ENCODE peak calls at places on chromosomes 6 and 20, in ten cellular contexts. V is body of pancreas, J is psoas muscle, R is choroid plexus epithelial cell, W is AG09309, F is lower lobe of right lung, P is neural progenitor cell, E is neural crest cell, C is fibroblast of mammary gland, L is GM12865. G is an unnamed sample.

GRCh38 chr6:101276066-101276465 is 117.4 kb upstream of the GRIK2 start:
- DNase-seq in V (no peak), J (no peak), R (peak), W (no peak), F (no peak), P (no peak), E (no peak), C (peak), L (no peak), G (no peak)

GRCh38 chr6:166500246-166500645 is 86.2 kb downstream of the RAMACL start:
- DNase-seq in V (no peak), J (no peak), R (no peak), W (no peak), F (no peak), P (no peak), E (no peak), C (no peak), L (no peak), G (no peak)

GRCh38 chr20:60087563-60088105 is 129.4 kb downstream of the CDH26 start:
- DNase-seq in V (no peak), J (no peak), R (peak), W (no peak), F (no peak), P (no peak), E (no peak), C (peak), L (no peak), G (no peak)

GRCh38 chr6:154276810-154277577 is 79.6 kb downstream of the IPCEF1 start:
- DNase-seq in V (no peak), J (no peak), R (peak), W (no peak), F (no peak), P (peak), E (no peak), C (peak), L (peak), G (no peak)

GRCh38 chr6:8858854-8859257 is 423.5 kb upstream of the SLC35B3 start:
- DNase-seq in V (no peak), J (no peak), R (no peak), W (no peak), F (no peak), P (no peak), E (no peak), C (no peak), L (no peak), G (no peak)

GRCh38 chr6:125314019-125314581 is 12.3 kb upstream of the HDDC2 start:
- DNase-seq in V (peak), J (peak), R (peak), W (no peak), F (no peak), P (peak), E (peak), C (peak), L (peak), G (peak)

GRCh38 chr6:89610149-89610642 is 28.4 kb downstream of the LYRM2 start:
- DNase-seq in V (peak), J (peak), R (peak), W (no peak), F (peak), P (peak), E (peak), C (peak), L (peak), G (peak)

GRCh38 chr6:34067814-34068213 is 78.1 kb downstream of the GRM4 start:
- DNase-seq in V (no peak), J (no peak), R (peak), W (no peak), F (no peak), P (no peak), E (no peak), C (no peak), L (peak), G (no peak)

GRCh38 chr6:166466178-166467122 is 83.7 kb upstream of the MPC1 start:
- DNase-seq in V (peak), J (peak), R (peak), W (peak), F (no peak), P (no peak), E (no peak), C (peak), L (no peak), G (no peak)

GRCh38 chr20:50721881-50722281 is 9.5 kb upstream of the PARD6B start:
- DNase-seq in V (no peak), J (peak), R (peak), W (no peak), F (no peak), P (no peak), E (no peak), C (peak), L (no peak), G (no peak)

GRCh38 chr6:49527315-49527714 is 23.2 kb upstream of the C6orf141 start:
- DNase-seq in V (no peak), J (no peak), R (no peak), W (no peak), F (no peak), P (no peak), E (no peak), C (no peak), L (no peak), G (no peak)

GRCh38 chr6:112879920-112880413 is 532.8 kb downstream of the RFPL4B start:
- DNase-seq in V (peak), J (peak), R (no peak), W (no peak), F (peak), P (peak), E (peak), C (peak), L (peak), G (peak)

GRCh38 chr20:60138263-60139127 is 180.3 kb downstream of the CDH26 start:
- DNase-seq in V (peak), J (peak), R (peak), W (peak), F (peak), P (no peak), E (no peak), C (no peak), L (no peak), G (no peak)

GRCh38 chr6:30044630-30045029 is 16.4 kb upstream of the POLR1H start:
- DNase-seq in V (no peak), J (no peak), R (peak), W (peak), F (no peak), P (no peak), E (no peak), C (peak), L (no peak), G (no peak)

GRCh38 chr6:25579902-25580495 is 72.0 kb upstream of the SCGN start:
- DNase-seq in V (no peak), J (no peak), R (no peak), W (no peak), F (no peak), P (no peak), E (no peak), C (no peak), L (peak), G (no peak)

GRCh38 chr6:144899161-144899560 is 614.0 kb downstream of the UTRN start:
- DNase-seq in V (no peak), J (no peak), R (peak), W (peak), F (no peak), P (no peak), E (no peak), C (peak), L (no peak), G (no peak)

GRCh38 chr20:36773123-36773547 is 428 bp downstream of the DSN1 start:
- DNase-seq in V (no peak), J (no peak), R (peak), W (no peak), F (no peak), P (peak), E (no peak), C (no peak), L (no peak), G (no peak)

GRCh38 chr6:139369068-139369467 is 5.4 kb downstream of the CITED2 start:
- DNase-seq in V (no peak), J (no peak), R (peak), W (no peak), F (no peak), P (peak), E (no peak), C (no peak), L (no peak), G (no peak)

GRCh38 chr6:139370047-139370706 is 4.3 kb downstream of the CITED2 start:
- DNase-seq in V (peak), J (no peak), R (peak), W (peak), F (no peak), P (peak), E (no peak), C (peak), L (peak), G (no peak)

GRCh38 chr6:139368661-139369060 is 5.8 kb downstream of the CITED2 start:
- DNase-seq in V (no peak), J (no peak), R (no peak), W (no peak), F (no peak), P (peak), E (no peak), C (no peak), L (no peak), G (no peak)

GRCh38 chr6:139370707-139371345 is 3.6 kb downstream of the CITED2 start:
- DNase-seq in V (no peak), J (no peak), R (no peak), W (peak), F (no peak), P (no peak), E (no peak), C (peak), L (no peak), G (no peak)

DNA sequence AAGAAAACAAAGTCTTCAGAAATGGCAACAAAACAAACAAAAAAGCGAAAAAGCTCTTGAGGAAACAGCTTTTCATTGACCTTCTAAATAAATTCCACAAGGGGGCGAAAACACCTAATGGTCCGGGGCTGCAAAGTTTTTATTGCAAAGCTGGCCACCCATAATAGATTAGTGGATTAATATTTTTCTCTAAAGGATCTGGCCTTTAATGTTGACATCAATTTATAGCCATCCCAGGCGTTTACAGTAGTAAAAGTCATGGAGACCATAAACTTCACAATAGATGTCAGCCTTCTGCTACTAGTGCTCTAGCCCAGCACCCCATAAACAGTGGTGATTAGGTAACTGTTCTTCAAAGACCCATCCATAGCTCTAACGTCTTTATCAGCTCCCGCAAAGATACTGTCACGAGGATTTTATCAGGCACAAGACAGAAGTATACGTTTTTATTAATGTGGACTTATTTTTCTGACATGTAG is 4.8 kb downstream of the CITED2 start:
- DNase-seq in V (peak), J (no peak), R (peak), W (peak), F (no peak), P (peak), E (no peak), C (peak), L (peak), G (no peak)
- TF ChIP-seq CTCF in V (peak), J (peak), R (peak), W (peak), F (peak), P (peak), E (peak), C (peak), L (peak), G (peak)

GRCh38 chr6:149925974-149926777 is 3.3 kb upstream of the RAET1G start:
- DNase-seq in V (peak), J (peak), R (peak), W (peak), F (peak), P (peak), E (peak), C (peak), L (peak), G (peak)

GRCh38 chr6:149931501-149931900 is 8.6 kb upstream of the RAET1G start:
- DNase-seq in V (no peak), J (no peak), R (no peak), W (no peak), F (no peak), P (no peak), E (no peak), C (no peak), L (no peak), G (no peak)

GRCh38 chr6:149925253-149925973 is 2.5 kb upstream of the RAET1G start:
- DNase-seq in V (peak), J (peak), R (peak), W (no peak), F (peak), P (peak), E (no peak), C (peak), L (no peak), G (no peak)

GRCh38 chr6:149933036-149933435 is 8.8 kb upstream of the ULBP2 start:
- DNase-seq in V (no peak), J (no peak), R (no peak), W (no peak), F (no peak), P (no peak), E (no peak), C (no peak), L (no peak), G (no peak)

GRCh38 chr6:149929422-149929821 is 6.5 kb upstream of the RAET1G start:
- DNase-seq in V (no peak), J (no peak), R (no peak), W (no peak), F (no peak), P (peak), E (no peak), C (no peak), L (no peak), G (no peak)
- TF ChIP-seq CTCF in V (peak), J (no peak), R (peak), W (peak), F (peak), P (peak), E (peak), C (peak), L (peak), G (peak)

DNA sequence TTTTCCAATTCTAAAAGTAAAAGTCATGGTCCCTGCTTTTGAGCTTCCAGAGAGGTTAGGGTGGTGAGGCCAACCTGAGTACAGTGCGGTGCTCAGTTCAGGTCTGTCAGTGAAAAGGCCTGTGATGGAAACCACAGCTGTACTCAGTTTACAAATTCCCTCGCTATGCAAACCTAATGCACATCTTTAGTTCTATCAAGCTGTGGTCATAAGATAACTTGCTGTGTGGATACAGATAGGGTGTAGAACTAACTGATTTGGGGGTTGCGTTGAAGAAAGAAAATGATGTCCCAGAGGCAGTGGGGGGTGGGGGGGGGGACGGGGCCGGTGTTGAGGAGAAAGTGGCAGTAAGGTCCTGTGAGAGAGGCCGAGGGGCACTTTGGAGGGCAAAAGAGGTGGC is 22.8 kb upstream of the MBOAT1 start:
- DNase-seq in V (no peak), J (no peak), R (no peak), W (no peak), F (no peak), P (no peak), E (no peak), C (no peak), L (no peak), G (no peak)
- TF ChIP-seq CTCF in V (no peak), J (no peak), R (no peak), W (no peak), F (no peak), P (no peak), E (no peak), C (no peak), L (no peak), G (no peak)

DNA sequence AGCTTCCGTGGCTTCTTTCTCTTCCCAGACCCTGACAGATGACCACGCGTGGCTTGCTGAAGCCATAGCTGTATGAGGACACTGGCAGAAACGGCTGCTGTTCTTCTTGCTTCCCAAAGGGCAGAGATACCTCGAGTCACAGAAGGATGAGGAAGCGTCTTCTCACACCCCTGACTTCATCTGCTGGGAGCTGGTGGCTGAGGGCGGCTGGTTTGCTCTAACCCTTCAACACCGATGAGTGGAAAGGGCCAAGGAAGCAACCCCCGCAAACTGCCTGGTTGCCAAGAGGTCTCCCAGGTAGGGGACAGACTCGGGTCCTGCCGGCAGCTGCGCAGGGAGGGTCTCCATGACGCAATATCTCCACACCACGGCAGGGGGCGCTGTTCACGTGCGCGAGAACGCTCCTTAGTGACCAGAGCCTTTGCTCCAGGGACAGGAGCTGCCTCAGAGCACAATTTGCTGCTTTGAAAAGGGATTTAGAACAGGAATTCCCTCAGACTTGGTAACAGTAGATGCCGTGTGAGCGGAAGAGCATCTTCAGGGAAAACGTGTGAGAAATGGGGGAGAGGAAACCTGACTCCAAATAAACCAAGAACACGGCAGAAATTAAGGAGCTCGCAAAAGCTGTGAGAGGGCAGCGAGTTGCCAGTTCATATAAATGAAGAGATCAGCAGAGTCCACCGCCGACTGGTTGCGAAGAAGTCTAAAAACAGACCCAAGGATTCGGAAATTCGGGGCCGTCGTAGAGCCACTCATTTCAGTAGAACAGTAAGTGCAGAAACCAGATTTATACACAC is 80.2 kb downstream of the ERMARD start:
- DNase-seq in V (peak), J (peak), R (peak), W (peak), F (peak), P (peak), E (peak), C (peak), L (peak), G (peak)
- TF ChIP-seq CTCF in V (peak), J (peak), R (peak), W (peak), F (peak), P (peak), E (peak), C (peak), L (peak), G (peak)

GRCh38 chr6:7087066-7087465 is 20.7 kb upstream of the RREB1 start:
- DNase-seq in V (no peak), J (no peak), R (peak), W (no peak), F (no peak), P (peak), E (no peak), C (peak), L (no peak), G (no peak)
- TF ChIP-seq CTCF in V (no peak), J (no peak), R (peak), W (peak), F (peak), P (peak), E (no peak), C (peak), L (peak), G (no peak)

DNA sequence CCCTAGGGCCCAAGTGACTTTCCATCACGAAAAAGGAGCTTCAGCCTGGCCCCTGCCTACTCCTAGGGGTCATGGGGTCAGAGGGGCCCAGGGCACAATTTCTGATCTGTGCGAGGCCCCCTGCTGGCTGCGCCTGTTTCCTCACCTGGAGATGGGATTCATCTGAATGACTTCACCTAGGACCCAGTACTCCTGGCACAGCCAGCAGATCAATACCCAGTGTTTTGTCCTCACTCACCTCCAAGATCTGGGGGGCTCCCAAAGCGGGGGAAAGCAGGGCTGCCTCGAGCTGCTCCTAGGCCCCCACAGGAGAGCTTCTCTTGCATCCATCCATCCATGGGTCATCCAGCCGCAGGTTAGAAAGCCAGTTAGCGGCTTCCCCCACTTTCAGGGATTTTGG is 33.8 kb downstream of the CD40 start:
- DNase-seq in V (peak), J (no peak), R (no peak), W (no peak), F (no peak), P (peak), E (no peak), C (no peak), L (peak), G (no peak)
- TF ChIP-seq CTCF in V (peak), J (peak), R (peak), W (peak), F (peak), P (peak), E (peak), C (peak), L (peak), G (peak)

GRCh38 chr20:47306755-47307370 is 49.6 kb downstream of the ZMYND8 start:
- DNase-seq in V (no peak), J (no peak), R (no peak), W (no peak), F (no peak), P (no peak), E (no peak), C (no peak), L (no peak), G (no peak)

GRCh38 chr20:47306095-47306494 is 50.4 kb downstream of the ZMYND8 start:
- DNase-seq in V (no peak), J (no peak), R (no peak), W (no peak), F (no peak), P (no peak), E (no peak), C (no peak), L (no peak), G (no peak)

GRCh38 chr20:47305667-47306066 is 50.8 kb downstream of the ZMYND8 start:
- DNase-seq in V (no peak), J (no peak), R (peak), W (no peak), F (no peak), P (no peak), E (no peak), C (peak), L (no peak), G (no peak)

GRCh38 chr20:47303736-47304135 is 52.8 kb downstream of the ZMYND8 start:
- DNase-seq in V (no peak), J (no peak), R (no peak), W (no peak), F (no peak), P (no peak), E (no peak), C (no peak), L (no peak), G (no peak)

GRCh38 chr20:47304287-47304686 is 52.2 kb downstream of the ZMYND8 start:
- DNase-seq in V (no peak), J (no peak), R (peak), W (no peak), F (no peak), P (no peak), E (no peak), C (peak), L (no peak), G (no peak)
- TF ChIP-seq CTCF in V (no peak), J (no peak), R (peak), W (no peak), F (no peak), P (no peak), E (peak), C (no peak), L (no peak), G (no peak)

GRCh38 chr6:43604174-43604573 is 24.9 kb downstream of the GTPBP2 start:
- DNase-seq in V (no peak), J (no peak), R (peak), W (peak), F (no peak), P (no peak), E (no peak), C (peak), L (no peak), G (no peak)
- TF ChIP-seq CTCF in V (no peak), J (no peak), R (no peak), W (no peak), F (no peak), P (no peak), E (no peak), C (no peak), L (no peak), G (no peak)

DNA sequence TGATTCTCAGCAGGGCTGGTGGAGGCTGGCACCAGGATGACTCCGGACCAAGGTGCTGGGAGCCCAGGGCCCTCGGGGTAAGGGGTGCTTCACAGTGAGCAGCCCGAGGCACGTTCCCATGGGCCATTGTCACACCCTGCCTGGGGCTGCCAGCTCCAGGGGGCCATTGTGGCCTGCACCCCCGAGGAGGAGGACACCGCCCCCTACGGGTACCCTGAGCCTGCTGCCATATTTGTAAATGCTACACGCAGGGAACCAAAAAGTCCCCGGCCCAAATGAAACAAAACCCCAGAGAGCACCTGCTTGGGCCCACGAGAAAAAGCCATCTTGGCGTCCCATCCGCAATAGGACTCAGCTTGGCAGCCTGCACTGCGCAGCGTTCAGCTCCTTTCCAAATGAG is 64.7 kb upstream of the GATA5 start:
- DNase-seq in V (no peak), J (no peak), R (no peak), W (no peak), F (no peak), P (no peak), E (no peak), C (no peak), L (no peak), G (no peak)
- TF ChIP-seq CTCF in V (no peak), J (no peak), R (no peak), W (no peak), F (no peak), P (peak), E (no peak), C (no peak), L (no peak), G (no peak)

G was measured in progenitor cell of endocrine pancreas.